ENCODE peak calls at places on chromosomes 1 and 21, in five cellular contexts. A, U, B, J and V are unnamed samples.

GRCh38 chr1:31924839-31925238 is 13.3 kb downstream of the PTP4A2 start:
- DNase-seq in B (no peak), J (no peak), A (no peak), U (no peak), V (no peak)

GRCh38 chr1:86429830-86430229 is 5.9 kb downstream of the CLCA2 start:
- DNase-seq in A (peak; percentile 89), J (no peak), B (peak; percentile 98), U (peak; percentile 77), V (peak; percentile 76)

GRCh38 chr1:205587576-205587975 is 44.2 kb downstream of the ELK4 start:
- DNase-seq in A (no peak), U (peak; percentile 11), B (no peak), J (no peak), V (no peak)

GRCh38 chr1:186498695-186499389 is 37.9 kb upstream of the PDC start:
- DNase-seq in U (no peak), B (peak; percentile 96), A (peak; percentile 74), J (no peak), V (no peak)

GRCh38 chr1:19563336-19564097 is 78.2 kb upstream of the CAPZB start:
- DNase-seq in J (no peak), A (peak; percentile 29), B (no peak), U (peak; percentile 83), V (peak; percentile 42)

GRCh38 chr21:36430841-36431240 is 45.6 kb downstream of the CHAF1B start:
- DNase-seq in J (no peak), A (peak; percentile 13), B (peak; percentile 48), U (no peak), V (no peak)

GRCh38 chr1:215679231-215679630 is 112.1 kb downstream of the KCTD3 start:
- DNase-seq in U (no peak), J (no peak), A (no peak), B (no peak), V (no peak)

GRCh38 chr1:175620380-175620779 is 123.0 kb downstream of the TNR start:
- DNase-seq in J (no peak), B (no peak), A (no peak), U (no peak), V (no peak)

GRCh38 chr1:19689856-19690255 is 25.2 kb downstream of the HTR6 start:
- DNase-seq in U (no peak), B (no peak), A (no peak), J (no peak), V (no peak)

GRCh38 chr1:42164551-42165420 is at the start of gene GUCA2A:
- DNase-seq in B (no peak), U (no peak), A (no peak), J (no peak), V (peak; percentile 24)

GRCh38 chr1:9292361-9293240 is at the start of gene SPSB1:
- DNase-seq in U (peak; percentile 89), J (peak; percentile 32), B (peak; percentile 48), A (peak; percentile 73), V (peak; percentile 68)

GRCh38 chr1:32767641-32768040 is 49.5 kb downstream of the YARS1 start:
- DNase-seq in U (no peak), J (no peak), B (no peak), A (no peak), V (no peak)

GRCh38 chr1:55249646-55250398 is 34.7 kb upstream of the USP24 start:
- DNase-seq in U (no peak), A (no peak), B (no peak), J (no peak), V (no peak)

GRCh38 chr1:201020647-201021332 is 2.7 kb downstream of the KIF21B start:
- DNase-seq in J (no peak), A (no peak), U (no peak), B (peak; percentile 23), V (no peak)

GRCh38 chr1:3998086-3998485 is 98.0 kb upstream of the C1orf174 start:
- DNase-seq in A (peak; percentile 1), B (peak; percentile 38), U (no peak), J (no peak), V (no peak)

GRCh38 chr1:202351725-202352124 is 3.2 kb downstream of the PPP1R12B start:
- DNase-seq in U (no peak), A (no peak), B (no peak), J (no peak), V (no peak)

GRCh38 chr1:30414851-30415165 is 308.6 kb downstream of the MATN1 start:
- DNase-seq in B (no peak), J (no peak), U (peak; percentile 23), A (no peak), V (no peak)

GRCh38 chr21:15826147-15826780 is 96.5 kb downstream of the USP25 start:
- DNase-seq in J (no peak), U (no peak), B (peak; percentile 82), A (peak; percentile 66), V (no peak)

GRCh38 chr1:235093685-235094592 is 34.7 kb downstream of the TOMM20 start:
- DNase-seq in U (peak; percentile 81), A (no peak), B (peak; percentile 59), J (peak; percentile 69), V (peak; percentile 69)

GRCh38 chr1:213829806-213830205 is 158.0 kb upstream of the PROX1 start:
- DNase-seq in U (no peak), A (no peak), B (no peak), J (no peak), V (no peak)

GRCh38 chr21:43362306-43362927 is 64.5 kb downstream of the SIK1 start:
- DNase-seq in J (no peak), B (no peak), U (peak; percentile 90), A (peak; percentile 68), V (no peak)

GRCh38 chr1:54581621-54582035 is 33.6 kb downstream of the ACOT11 start:
- DNase-seq in B (peak; percentile 92), A (peak; percentile 93), J (no peak), U (peak; percentile 99), V (peak; percentile 93)

GRCh38 chr1:8925960-8926359 is 19.7 kb upstream of the CA6 start:
- DNase-seq in A (no peak), U (no peak), J (no peak), B (no peak), V (no peak)

GRCh38 chr1:48859429-48859828 is 82.7 kb upstream of the BEND5 start:
- DNase-seq in A (peak; percentile 53), U (no peak), B (peak; percentile 67), J (no peak), V (no peak)

GRCh38 chr1:41640141-41640751 is 155.8 kb upstream of the EDN2 start:
- DNase-seq in J (no peak), U (no peak), B (no peak), A (no peak), V (no peak)

GRCh38 chr1:211952299-211952698 is 83.1 kb downstream of the INTS7 start:
- DNase-seq in J (no peak), U (no peak), B (no peak), A (no peak), V (no peak)

GRCh38 chr1:211948377-211948776 is 87.0 kb downstream of the INTS7 start:
- DNase-seq in U (no peak), A (no peak), J (no peak), B (no peak), V (no peak)

GRCh38 chr1:211951856-211952255 is 83.5 kb downstream of the INTS7 start:
- DNase-seq in U (no peak), B (peak; percentile 96), A (peak; percentile 95), J (no peak), V (no peak)

GRCh38 chr1:211944733-211945500 is 90.4 kb downstream of the INTS7 start:
- DNase-seq in U (no peak), B (peak; percentile 98), A (peak; percentile 93), J (no peak), V (no peak)

DNA sequence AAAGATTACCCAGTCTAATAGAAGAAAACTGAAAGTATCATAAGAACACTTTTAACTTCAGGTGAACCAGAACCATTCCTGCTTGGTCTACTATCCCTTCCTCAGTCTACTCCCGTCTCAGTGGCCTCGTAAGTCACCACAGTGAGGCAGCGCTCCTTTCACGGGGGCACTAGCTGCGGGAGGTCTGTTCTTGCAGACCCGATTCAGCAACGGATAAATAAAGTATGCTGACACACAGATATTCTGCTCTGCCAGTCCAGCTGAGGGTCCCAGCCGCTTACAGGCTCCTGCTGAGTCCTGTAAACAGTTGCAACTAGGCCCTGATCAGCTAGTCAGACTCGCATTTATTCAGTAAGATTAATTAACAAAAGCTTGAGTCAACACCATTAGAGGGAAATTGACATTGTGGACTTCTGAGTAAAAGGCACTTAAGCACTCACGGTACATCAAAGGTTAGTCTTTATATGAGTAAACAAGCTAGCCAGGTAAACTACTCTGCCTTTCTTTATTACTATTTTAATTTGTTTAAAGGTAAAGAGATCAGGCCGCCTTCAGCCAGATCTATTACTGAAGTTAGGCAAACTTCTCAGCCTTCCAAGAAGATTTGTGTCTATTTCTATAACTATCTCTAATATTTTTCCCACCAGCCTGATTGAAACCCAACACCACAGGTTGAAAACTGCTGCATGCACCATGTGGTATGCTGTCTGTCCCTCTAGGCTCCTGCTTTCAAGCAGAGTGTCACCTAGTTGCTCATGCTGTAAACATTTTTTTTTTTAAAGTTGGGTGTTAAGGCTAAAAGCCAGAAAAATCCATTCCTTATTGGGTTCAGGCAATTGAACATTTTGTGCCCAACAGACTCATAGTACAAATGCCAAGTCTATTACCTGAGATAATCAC is 87.7 kb downstream of the INTS7 start:
- DNase-seq in J (no peak), U (no peak), B (no peak), A (no peak), V (no peak)
- TF ChIP-seq CTCF in J (no peak), U (no peak), B (no peak), A (no peak), V (no peak)

DNA sequence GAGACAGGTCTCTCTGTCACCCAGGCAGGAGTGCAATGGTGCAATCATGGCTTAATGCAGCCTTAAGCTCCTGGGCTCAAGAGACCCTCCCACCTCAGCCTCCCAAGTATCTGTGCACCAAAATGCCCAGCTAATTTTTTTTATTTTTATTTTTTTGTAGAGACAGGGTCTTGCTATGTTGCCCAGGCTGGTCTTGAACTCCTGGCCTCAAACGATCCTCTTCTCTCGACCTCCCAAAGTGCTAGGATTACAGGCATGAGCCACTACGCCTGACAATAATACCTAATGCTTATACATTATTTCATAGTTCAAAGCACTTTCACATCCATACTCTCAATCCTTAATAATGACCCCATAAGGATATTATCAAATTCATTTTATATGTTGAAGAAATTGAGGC is 48.3 kb downstream of the LUZP1 start:
- DNase-seq in B (no peak), U (no peak), A (no peak), J (no peak), V (no peak)
- TF ChIP-seq CTCF in B (no peak), U (no peak), A (no peak), J (no peak), V (no peak)

DNA sequence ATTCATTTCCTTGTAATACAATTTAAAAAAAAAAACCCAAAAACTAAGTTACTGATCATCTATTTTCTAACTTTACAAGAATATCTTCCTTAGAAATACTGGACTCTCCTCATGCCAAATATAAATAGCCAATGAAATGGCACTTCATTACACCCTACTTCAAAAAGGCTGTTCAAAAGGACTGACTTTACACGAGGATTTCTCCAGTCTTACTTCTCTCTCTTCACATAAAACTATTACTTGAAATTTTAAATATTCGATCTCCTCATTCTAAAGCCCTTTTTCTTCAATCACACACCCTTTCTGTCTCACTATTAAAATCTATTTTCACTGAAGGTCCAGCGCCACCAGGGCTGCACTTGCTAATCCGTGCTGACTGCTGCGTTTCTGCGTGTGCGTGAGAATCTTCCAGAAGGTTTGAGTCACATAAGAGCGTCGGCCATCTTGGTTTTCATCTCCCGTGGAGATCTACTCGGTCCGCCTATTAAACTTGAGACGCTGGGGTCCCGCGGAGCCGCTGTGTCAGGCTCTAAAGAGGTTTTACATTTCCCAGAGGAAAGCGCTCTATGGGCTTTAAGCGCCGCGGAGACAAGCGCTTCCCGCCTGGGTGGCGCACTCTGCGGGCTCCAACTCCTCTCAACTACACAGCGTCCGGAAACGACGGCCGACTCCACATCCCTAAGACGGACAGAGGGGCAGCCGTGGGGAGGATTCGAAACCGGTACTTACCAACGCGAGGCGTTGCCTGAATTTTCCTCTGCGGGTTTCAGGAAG is 643 bp downstream of the LRIF1 start:
- DNase-seq in U (peak; percentile 73), B (peak; percentile 56), J (no peak), A (peak; percentile 68), V (peak; percentile 41)
- TF ChIP-seq CTCF in U (no peak), B (no peak), J (no peak), A (no peak), V (no peak)

GRCh38 chr1:204529371-204529895 is 13.2 kb downstream of the MDM4 start:
- DNase-seq in B (no peak), J (no peak), U (no peak), A (no peak), V (no peak)
- TF ChIP-seq CTCF in B (no peak), J (peak; percentile 9), U (no peak), A (peak; percentile 7), V (no peak)